ENCODE peak calls at places on chromosomes 2 and 18, in nine cellular contexts. One of them, this sample, is unnamed.

GRCh38 chr18:11005528-11005927 is 143.8 kb downstream of the PIEZO2 start:
- DNase-seq in fibroblast of the conjunctiva: peak
- DNase-seq in mesendoderm: peak
- DNase-seq in NCI-H2081: no peak
- DNase-seq in fibroblast of mammary gland: peak
- DNase-seq in posterior cingulate gyrus: no peak
- DNase-seq in lower leg skin: no peak
- DNase-seq in activated T-cell treated with anti-CD3 and anti-CD28 coated beads, Interleukin-2, amount 50 U/mL, for 1 hour: no peak
- DNase-seq in GM03348: no peak
- DNase-seq in this sample: no peak

GRCh38 chr18:61602836-61603235 is 269.6 kb downstream of the CDH20 start:
- DNase-seq in fibroblast of the conjunctiva: no peak
- DNase-seq in mesendoderm: peak
- DNase-seq in NCI-H2081: no peak
- DNase-seq in fibroblast of mammary gland: peak
- DNase-seq in posterior cingulate gyrus: no peak
- DNase-seq in lower leg skin: no peak
- DNase-seq in activated T-cell treated with anti-CD3 and anti-CD28 coated beads, Interleukin-2, amount 50 U/mL, for 1 hour: no peak
- DNase-seq in GM03348: peak
- DNase-seq in this sample: no peak

GRCh38 chr2:138504546-138505239 is 3.1 kb downstream of the SPOPL start:
- DNase-seq in fibroblast of the conjunctiva: no peak
- DNase-seq in mesendoderm: no peak
- DNase-seq in NCI-H2081: no peak
- DNase-seq in fibroblast of mammary gland: no peak
- DNase-seq in posterior cingulate gyrus: no peak
- DNase-seq in lower leg skin: no peak
- DNase-seq in activated T-cell treated with anti-CD3 and anti-CD28 coated beads, Interleukin-2, amount 50 U/mL, for 1 hour: no peak
- DNase-seq in GM03348: no peak
- DNase-seq in this sample: no peak

GRCh38 chr18:9684901-9685738 is 23.0 kb upstream of the RAB31 start:
- DNase-seq in fibroblast of the conjunctiva: peak
- DNase-seq in mesendoderm: no peak
- DNase-seq in NCI-H2081: no peak
- DNase-seq in fibroblast of mammary gland: peak
- DNase-seq in posterior cingulate gyrus: no peak
- DNase-seq in lower leg skin: peak
- DNase-seq in activated T-cell treated with anti-CD3 and anti-CD28 coated beads, Interleukin-2, amount 50 U/mL, for 1 hour: no peak
- DNase-seq in GM03348: peak
- DNase-seq in this sample: no peak

GRCh38 chr18:67132919-67133318 is 383.6 kb downstream of the DSEL start:
- DNase-seq in fibroblast of the conjunctiva: no peak
- DNase-seq in mesendoderm: no peak
- DNase-seq in NCI-H2081: peak
- DNase-seq in fibroblast of mammary gland: no peak
- DNase-seq in posterior cingulate gyrus: no peak
- DNase-seq in lower leg skin: no peak
- DNase-seq in activated T-cell treated with anti-CD3 and anti-CD28 coated beads, Interleukin-2, amount 50 U/mL, for 1 hour: no peak
- DNase-seq in GM03348: no peak
- DNase-seq in this sample: no peak

GRCh38 chr2:108988796-108989713 is at the start of gene EDAR:
- DNase-seq in fibroblast of the conjunctiva: no peak
- DNase-seq in mesendoderm: peak
- DNase-seq in NCI-H2081: peak
- DNase-seq in fibroblast of mammary gland: peak
- DNase-seq in posterior cingulate gyrus: no peak
- DNase-seq in lower leg skin: no peak
- DNase-seq in activated T-cell treated with anti-CD3 and anti-CD28 coated beads, Interleukin-2, amount 50 U/mL, for 1 hour: peak
- DNase-seq in GM03348: no peak
- DNase-seq in this sample: no peak

GRCh38 chr18:44579028-44579692 is 101.5 kb upstream of the SETBP1 start:
- DNase-seq in fibroblast of the conjunctiva: no peak
- DNase-seq in mesendoderm: peak
- DNase-seq in NCI-H2081: no peak
- DNase-seq in fibroblast of mammary gland: peak
- DNase-seq in posterior cingulate gyrus: no peak
- DNase-seq in lower leg skin: no peak
- DNase-seq in activated T-cell treated with anti-CD3 and anti-CD28 coated beads, Interleukin-2, amount 50 U/mL, for 1 hour: no peak
- DNase-seq in GM03348: peak
- DNase-seq in this sample: no peak

GRCh38 chr18:77066689-77067088 is 65.9 kb downstream of the MBP start:
- DNase-seq in fibroblast of the conjunctiva: no peak
- DNase-seq in mesendoderm: no peak
- DNase-seq in NCI-H2081: no peak
- DNase-seq in fibroblast of mammary gland: no peak
- DNase-seq in posterior cingulate gyrus: no peak
- DNase-seq in lower leg skin: peak
- DNase-seq in activated T-cell treated with anti-CD3 and anti-CD28 coated beads, Interleukin-2, amount 50 U/mL, for 1 hour: no peak
- DNase-seq in GM03348: no peak
- DNase-seq in this sample: no peak

GRCh38 chr2:96710985-96711384 is 28.9 kb downstream of the LMAN2L start:
- DNase-seq in fibroblast of the conjunctiva: no peak
- DNase-seq in mesendoderm: no peak
- DNase-seq in NCI-H2081: no peak
- DNase-seq in fibroblast of mammary gland: no peak
- DNase-seq in posterior cingulate gyrus: no peak
- DNase-seq in lower leg skin: no peak
- DNase-seq in activated T-cell treated with anti-CD3 and anti-CD28 coated beads, Interleukin-2, amount 50 U/mL, for 1 hour: no peak
- DNase-seq in GM03348: no peak
- DNase-seq in this sample: no peak

GRCh38 chr18:79377187-79377891 is 18.4 kb upstream of the NFATC1 start:
- DNase-seq in fibroblast of the conjunctiva: no peak
- DNase-seq in mesendoderm: no peak
- DNase-seq in NCI-H2081: no peak
- DNase-seq in fibroblast of mammary gland: no peak
- DNase-seq in posterior cingulate gyrus: peak
- DNase-seq in lower leg skin: peak
- DNase-seq in activated T-cell treated with anti-CD3 and anti-CD28 coated beads, Interleukin-2, amount 50 U/mL, for 1 hour: no peak
- DNase-seq in GM03348: no peak
- DNase-seq in this sample: no peak

GRCh38 chr2:119641562-119642258 is 37.3 kb upstream of the TMEM177 start:
- DNase-seq in fibroblast of the conjunctiva: peak
- DNase-seq in mesendoderm: peak
- DNase-seq in NCI-H2081: peak
- DNase-seq in fibroblast of mammary gland: peak
- DNase-seq in posterior cingulate gyrus: peak
- DNase-seq in lower leg skin: peak
- DNase-seq in activated T-cell treated with anti-CD3 and anti-CD28 coated beads, Interleukin-2, amount 50 U/mL, for 1 hour: peak
- DNase-seq in GM03348: peak
- DNase-seq in this sample: no peak

GRCh38 chr18:63890950-63891304 is 3.4 kb downstream of the SERPINB2 start:
- DNase-seq in fibroblast of the conjunctiva: no peak
- DNase-seq in mesendoderm: no peak
- DNase-seq in NCI-H2081: no peak
- DNase-seq in fibroblast of mammary gland: peak
- DNase-seq in posterior cingulate gyrus: no peak
- DNase-seq in lower leg skin: no peak
- DNase-seq in activated T-cell treated with anti-CD3 and anti-CD28 coated beads, Interleukin-2, amount 50 U/mL, for 1 hour: no peak
- DNase-seq in GM03348: no peak
- DNase-seq in this sample: no peak

GRCh38 chr2:7685342-7686015 is 768.3 kb downstream of the RNF144A start:
- DNase-seq in fibroblast of the conjunctiva: no peak
- DNase-seq in mesendoderm: peak
- DNase-seq in NCI-H2081: no peak
- DNase-seq in fibroblast of mammary gland: peak
- DNase-seq in posterior cingulate gyrus: peak
- DNase-seq in lower leg skin: no peak
- DNase-seq in activated T-cell treated with anti-CD3 and anti-CD28 coated beads, Interleukin-2, amount 50 U/mL, for 1 hour: no peak
- DNase-seq in GM03348: peak
- DNase-seq in this sample: no peak

GRCh38 chr2:231764752-231765151 is 16.3 kb downstream of the PDE6D start:
- DNase-seq in fibroblast of the conjunctiva: no peak
- DNase-seq in mesendoderm: no peak
- DNase-seq in NCI-H2081: no peak
- DNase-seq in fibroblast of mammary gland: no peak
- DNase-seq in posterior cingulate gyrus: no peak
- DNase-seq in lower leg skin: no peak
- DNase-seq in activated T-cell treated with anti-CD3 and anti-CD28 coated beads, Interleukin-2, amount 50 U/mL, for 1 hour: no peak
- DNase-seq in GM03348: no peak
- DNase-seq in this sample: no peak

GRCh38 chr2:42874838-42875801 is 82.7 kb upstream of the HAAO start:
- DNase-seq in fibroblast of the conjunctiva: no peak
- DNase-seq in mesendoderm: no peak
- DNase-seq in NCI-H2081: no peak
- DNase-seq in fibroblast of mammary gland: peak
- DNase-seq in posterior cingulate gyrus: no peak
- DNase-seq in lower leg skin: peak
- DNase-seq in activated T-cell treated with anti-CD3 and anti-CD28 coated beads, Interleukin-2, amount 50 U/mL, for 1 hour: no peak
- DNase-seq in GM03348: no peak
- DNase-seq in this sample: no peak

GRCh38 chr2:169073211-169073971 is 4.0 kb downstream of the DHRS9 start:
- DNase-seq in fibroblast of the conjunctiva: no peak
- DNase-seq in mesendoderm: no peak
- DNase-seq in NCI-H2081: no peak
- DNase-seq in fibroblast of mammary gland: peak
- DNase-seq in posterior cingulate gyrus: no peak
- DNase-seq in lower leg skin: no peak
- DNase-seq in activated T-cell treated with anti-CD3 and anti-CD28 coated beads, Interleukin-2, amount 50 U/mL, for 1 hour: no peak
- DNase-seq in GM03348: no peak
- DNase-seq in this sample: no peak

GRCh38 chr18:61702007-61702406 is 190.8 kb downstream of the RNF152 start:
- DNase-seq in fibroblast of the conjunctiva: no peak
- DNase-seq in mesendoderm: no peak
- DNase-seq in NCI-H2081: no peak
- DNase-seq in fibroblast of mammary gland: peak
- DNase-seq in posterior cingulate gyrus: no peak
- DNase-seq in lower leg skin: no peak
- DNase-seq in activated T-cell treated with anti-CD3 and anti-CD28 coated beads, Interleukin-2, amount 50 U/mL, for 1 hour: no peak
- DNase-seq in GM03348: peak
- DNase-seq in this sample: no peak

GRCh38 chr2:10964076-10964812 is 52.5 kb downstream of the KCNF1 start:
- DNase-seq in fibroblast of the conjunctiva: no peak
- DNase-seq in mesendoderm: no peak
- DNase-seq in NCI-H2081: no peak
- DNase-seq in fibroblast of mammary gland: no peak
- DNase-seq in posterior cingulate gyrus: peak
- DNase-seq in lower leg skin: no peak
- DNase-seq in activated T-cell treated with anti-CD3 and anti-CD28 coated beads, Interleukin-2, amount 50 U/mL, for 1 hour: no peak
- DNase-seq in GM03348: peak
- DNase-seq in this sample: no peak

GRCh38 chr2:97702731-97703470 is 10.5 kb upstream of the ZAP70 start:
- DNase-seq in fibroblast of the conjunctiva: no peak
- DNase-seq in mesendoderm: no peak
- DNase-seq in NCI-H2081: no peak
- DNase-seq in fibroblast of mammary gland: no peak
- DNase-seq in posterior cingulate gyrus: peak
- DNase-seq in lower leg skin: no peak
- DNase-seq in activated T-cell treated with anti-CD3 and anti-CD28 coated beads, Interleukin-2, amount 50 U/mL, for 1 hour: no peak
- DNase-seq in GM03348: no peak
- DNase-seq in this sample: no peak

GRCh38 chr2:196927318-196928225 is 1.1 kb upstream of the PGAP1 start:
- DNase-seq in fibroblast of the conjunctiva: peak
- DNase-seq in mesendoderm: no peak
- DNase-seq in NCI-H2081: peak
- DNase-seq in fibroblast of mammary gland: peak
- DNase-seq in posterior cingulate gyrus: no peak
- DNase-seq in lower leg skin: no peak
- DNase-seq in activated T-cell treated with anti-CD3 and anti-CD28 coated beads, Interleukin-2, amount 50 U/mL, for 1 hour: peak
- DNase-seq in GM03348: peak
- DNase-seq in this sample: peak

GRCh38 chr2:240477916-240478315 is 42.5 kb downstream of the GPC1 start:
- DNase-seq in fibroblast of the conjunctiva: no peak
- DNase-seq in mesendoderm: no peak
- DNase-seq in NCI-H2081: no peak
- DNase-seq in fibroblast of mammary gland: no peak
- DNase-seq in posterior cingulate gyrus: no peak
- DNase-seq in lower leg skin: peak
- DNase-seq in activated T-cell treated with anti-CD3 and anti-CD28 coated beads, Interleukin-2, amount 50 U/mL, for 1 hour: no peak
- DNase-seq in GM03348: no peak
- DNase-seq in this sample: no peak

GRCh38 chr2:55099878-55100820 is 49.9 kb upstream of the RTN4 start:
- DNase-seq in fibroblast of the conjunctiva: peak
- DNase-seq in mesendoderm: no peak
- DNase-seq in NCI-H2081: no peak
- DNase-seq in fibroblast of mammary gland: peak
- DNase-seq in posterior cingulate gyrus: no peak
- DNase-seq in lower leg skin: no peak
- DNase-seq in activated T-cell treated with anti-CD3 and anti-CD28 coated beads, Interleukin-2, amount 50 U/mL, for 1 hour: no peak
- DNase-seq in GM03348: no peak
- DNase-seq in this sample: no peak

GRCh38 chr18:59954746-59955145 is 55.0 kb downstream of the PMAIP1 start:
- DNase-seq in fibroblast of the conjunctiva: no peak
- DNase-seq in mesendoderm: no peak
- DNase-seq in NCI-H2081: no peak
- DNase-seq in fibroblast of mammary gland: peak
- DNase-seq in posterior cingulate gyrus: no peak
- DNase-seq in lower leg skin: no peak
- DNase-seq in activated T-cell treated with anti-CD3 and anti-CD28 coated beads, Interleukin-2, amount 50 U/mL, for 1 hour: no peak
- DNase-seq in GM03348: peak
- DNase-seq in this sample: no peak

GRCh38 chr2:108304975-108305374 is 16.3 kb downstream of the SULT1C2 start:
- DNase-seq in fibroblast of the conjunctiva: no peak
- DNase-seq in mesendoderm: no peak
- DNase-seq in NCI-H2081: no peak
- DNase-seq in fibroblast of mammary gland: no peak
- DNase-seq in posterior cingulate gyrus: no peak
- DNase-seq in lower leg skin: no peak
- DNase-seq in activated T-cell treated with anti-CD3 and anti-CD28 coated beads, Interleukin-2, amount 50 U/mL, for 1 hour: no peak
- DNase-seq in GM03348: no peak
- DNase-seq in this sample: no peak

This sample was measured in nucleus accumbens.